ENCODE peak calls at places on chromosomes 4 and X, in eight cellular contexts. One of them, this sample, is unnamed.

GRCh38 chrX:74779175-74779574 is 146.1 kb downstream of the NEXMIF start:
- DNase-seq in heart right ventricle: no peak
- DNase-seq in gastrocnemius medialis: no peak
- DNase-seq in NT2/D1: no peak
- DNase-seq in transverse colon: no peak
- DNase-seq in CD8-positive, alpha-beta T cell: no peak
- DNase-seq in HFF-Myc: no peak
- DNase-seq in IMR-90: no peak
- DNase-seq in this sample: no peak

GRCh38 chr4:164531336-164531735 is 222.6 kb upstream of the SMIM31 start:
- DNase-seq in heart right ventricle: no peak
- DNase-seq in gastrocnemius medialis: no peak
- DNase-seq in NT2/D1: no peak
- DNase-seq in transverse colon: no peak
- DNase-seq in CD8-positive, alpha-beta T cell: no peak
- DNase-seq in HFF-Myc: no peak
- DNase-seq in IMR-90: no peak
- DNase-seq in this sample: no peak

GRCh38 chr4:74365761-74366160 is 816 bp downstream of the EREG start:
- DNase-seq in heart right ventricle: no peak
- DNase-seq in gastrocnemius medialis: no peak
- DNase-seq in NT2/D1: no peak
- DNase-seq in transverse colon: peak
- DNase-seq in CD8-positive, alpha-beta T cell: no peak
- DNase-seq in HFF-Myc: no peak
- DNase-seq in IMR-90: no peak
- DNase-seq in this sample: peak

GRCh38 chrX:110733166-110733565 is 62.5 kb downstream of the CHRDL1 start:
- DNase-seq in heart right ventricle: no peak
- DNase-seq in gastrocnemius medialis: no peak
- DNase-seq in NT2/D1: no peak
- DNase-seq in transverse colon: no peak
- DNase-seq in CD8-positive, alpha-beta T cell: no peak
- DNase-seq in HFF-Myc: no peak
- DNase-seq in IMR-90: peak
- DNase-seq in this sample: no peak

GRCh38 chr4:151226004-151226932 is 50.7 kb upstream of the PRSS48 start:
- DNase-seq in heart right ventricle: no peak
- DNase-seq in gastrocnemius medialis: no peak
- DNase-seq in NT2/D1: no peak
- DNase-seq in transverse colon: no peak
- DNase-seq in CD8-positive, alpha-beta T cell: no peak
- DNase-seq in HFF-Myc: peak
- DNase-seq in IMR-90: peak
- DNase-seq in this sample: no peak

GRCh38 chr4:126839066-126839465 is 793.7 kb upstream of the INTU start:
- DNase-seq in heart right ventricle: no peak
- DNase-seq in gastrocnemius medialis: no peak
- DNase-seq in NT2/D1: no peak
- DNase-seq in transverse colon: no peak
- DNase-seq in CD8-positive, alpha-beta T cell: no peak
- DNase-seq in HFF-Myc: peak
- DNase-seq in IMR-90: peak
- DNase-seq in this sample: no peak

GRCh38 chrX:1581132-1581531 is 10.3 kb upstream of the AKAP17A start:
- DNase-seq in heart right ventricle: peak
- DNase-seq in gastrocnemius medialis: no peak
- DNase-seq in NT2/D1: peak
- DNase-seq in transverse colon: peak
- DNase-seq in CD8-positive, alpha-beta T cell: peak
- DNase-seq in HFF-Myc: peak
- DNase-seq in IMR-90: no peak
- DNase-seq in this sample: no peak

GRCh38 chrX:115650916-115651315 is 89.9 kb downstream of the PLS3 start:
- DNase-seq in heart right ventricle: peak
- DNase-seq in gastrocnemius medialis: no peak
- DNase-seq in NT2/D1: peak
- DNase-seq in transverse colon: peak
- DNase-seq in CD8-positive, alpha-beta T cell: no peak
- DNase-seq in HFF-Myc: no peak
- DNase-seq in IMR-90: peak
- DNase-seq in this sample: no peak

GRCh38 chr4:85909851-85910250 is 434.9 kb downstream of the ARHGAP24 start:
- DNase-seq in heart right ventricle: peak
- DNase-seq in gastrocnemius medialis: no peak
- DNase-seq in NT2/D1: no peak
- DNase-seq in transverse colon: no peak
- DNase-seq in CD8-positive, alpha-beta T cell: no peak
- DNase-seq in HFF-Myc: no peak
- DNase-seq in IMR-90: no peak
- DNase-seq in this sample: no peak

GRCh38 chrX:150364347-150365050 is 1.4 kb downstream of the MAMLD1 start:
- DNase-seq in heart right ventricle: peak
- DNase-seq in gastrocnemius medialis: no peak
- DNase-seq in NT2/D1: no peak
- DNase-seq in transverse colon: peak
- DNase-seq in CD8-positive, alpha-beta T cell: no peak
- DNase-seq in HFF-Myc: no peak
- DNase-seq in IMR-90: peak
- DNase-seq in this sample: no peak

GRCh38 chrX:20271186-20271585 is 4.5 kb upstream of the RPS6KA3 start:
- DNase-seq in heart right ventricle: no peak
- DNase-seq in gastrocnemius medialis: no peak
- DNase-seq in NT2/D1: no peak
- DNase-seq in transverse colon: no peak
- DNase-seq in CD8-positive, alpha-beta T cell: no peak
- DNase-seq in HFF-Myc: no peak
- DNase-seq in IMR-90: no peak
- DNase-seq in this sample: no peak

GRCh38 chr4:2939383-2940243 is 23.6 kb downstream of the NOP14 start:
- DNase-seq in heart right ventricle: no peak
- DNase-seq in gastrocnemius medialis: no peak
- DNase-seq in NT2/D1: no peak
- DNase-seq in transverse colon: peak
- DNase-seq in CD8-positive, alpha-beta T cell: no peak
- DNase-seq in HFF-Myc: no peak
- DNase-seq in IMR-90: no peak
- DNase-seq in this sample: no peak

DNA sequence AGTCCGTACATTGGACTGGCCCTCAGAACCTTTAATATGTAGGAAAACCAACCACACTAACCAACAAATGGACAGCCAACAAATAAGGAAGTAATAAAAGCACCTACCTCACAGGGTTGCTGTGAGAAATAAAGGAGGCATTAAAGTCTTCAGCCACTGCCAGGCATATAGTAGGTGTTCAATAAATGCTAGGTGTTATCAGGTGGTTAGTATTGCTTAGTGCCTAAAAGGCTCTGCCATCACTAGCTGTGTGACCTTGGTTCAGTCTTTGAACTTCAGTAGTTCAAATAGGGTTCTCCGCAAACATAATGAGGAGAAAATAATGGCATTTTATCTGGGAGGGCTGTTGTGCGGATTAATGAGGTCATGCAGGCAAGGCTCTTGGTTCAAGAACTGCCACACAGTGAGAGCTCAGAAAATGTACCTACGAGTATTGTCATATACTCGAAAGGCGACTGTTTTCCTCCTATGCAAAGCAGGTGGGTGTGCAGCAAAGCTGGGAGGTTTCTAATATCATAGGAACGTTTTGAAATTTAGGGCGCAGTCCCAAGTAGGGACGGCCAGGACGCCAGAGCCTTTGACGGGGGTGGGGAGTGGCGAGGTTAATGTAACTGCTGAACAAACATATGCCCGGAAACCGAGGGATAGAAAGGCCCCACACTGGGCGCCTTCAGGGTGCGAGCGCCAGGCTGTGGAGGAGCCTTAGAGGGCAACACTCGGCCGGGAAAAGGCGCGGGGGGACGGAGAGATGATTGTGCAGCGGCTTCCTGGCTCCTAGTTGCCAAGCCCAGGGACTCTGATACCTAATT is 7.0 kb upstream of the GSX2 start:
- DNase-seq in heart right ventricle: no peak
- DNase-seq in gastrocnemius medialis: no peak
- DNase-seq in NT2/D1: no peak
- DNase-seq in transverse colon: no peak
- DNase-seq in CD8-positive, alpha-beta T cell: no peak
- DNase-seq in HFF-Myc: no peak
- DNase-seq in IMR-90: no peak
- DNase-seq in this sample: no peak
- H3K4me3 ChIP-seq in heart right ventricle: no peak
- H3K4me3 ChIP-seq in gastrocnemius medialis: no peak
- H3K4me3 ChIP-seq in NT2/D1: no peak
- H3K4me3 ChIP-seq in transverse colon: no peak
- H3K4me3 ChIP-seq in CD8-positive, alpha-beta T cell: no peak
- H3K4me3 ChIP-seq in HFF-Myc: no peak
- H3K4me3 ChIP-seq in IMR-90: no peak
- H3K4me3 ChIP-seq in this sample: no peak

GRCh38 chrX:71282514-71283408 is 674 bp upstream of the NONO start:
- DNase-seq in heart right ventricle: no peak
- DNase-seq in gastrocnemius medialis: no peak
- DNase-seq in NT2/D1: no peak
- DNase-seq in transverse colon: no peak
- DNase-seq in CD8-positive, alpha-beta T cell: no peak
- DNase-seq in HFF-Myc: peak
- DNase-seq in IMR-90: peak
- DNase-seq in this sample: no peak
- H3K4me3 ChIP-seq in heart right ventricle: no peak
- H3K4me3 ChIP-seq in gastrocnemius medialis: peak
- H3K4me3 ChIP-seq in NT2/D1: peak
- H3K4me3 ChIP-seq in transverse colon: peak
- H3K4me3 ChIP-seq in CD8-positive, alpha-beta T cell: peak
- H3K4me3 ChIP-seq in HFF-Myc: peak
- H3K4me3 ChIP-seq in IMR-90: peak
- H3K4me3 ChIP-seq in this sample: peak

GRCh38 chr4:169618986-169619385 is 1.4 kb upstream of the CLCN3 start:
- DNase-seq in heart right ventricle: no peak
- DNase-seq in gastrocnemius medialis: no peak
- DNase-seq in NT2/D1: no peak
- DNase-seq in transverse colon: no peak
- DNase-seq in CD8-positive, alpha-beta T cell: no peak
- DNase-seq in HFF-Myc: no peak
- DNase-seq in IMR-90: no peak
- DNase-seq in this sample: no peak
- H3K4me3 ChIP-seq in heart right ventricle: no peak
- H3K4me3 ChIP-seq in gastrocnemius medialis: peak
- H3K4me3 ChIP-seq in NT2/D1: no peak
- H3K4me3 ChIP-seq in transverse colon: peak
- H3K4me3 ChIP-seq in CD8-positive, alpha-beta T cell: peak
- H3K4me3 ChIP-seq in HFF-Myc: no peak
- H3K4me3 ChIP-seq in IMR-90: no peak
- H3K4me3 ChIP-seq in this sample: peak

DNA sequence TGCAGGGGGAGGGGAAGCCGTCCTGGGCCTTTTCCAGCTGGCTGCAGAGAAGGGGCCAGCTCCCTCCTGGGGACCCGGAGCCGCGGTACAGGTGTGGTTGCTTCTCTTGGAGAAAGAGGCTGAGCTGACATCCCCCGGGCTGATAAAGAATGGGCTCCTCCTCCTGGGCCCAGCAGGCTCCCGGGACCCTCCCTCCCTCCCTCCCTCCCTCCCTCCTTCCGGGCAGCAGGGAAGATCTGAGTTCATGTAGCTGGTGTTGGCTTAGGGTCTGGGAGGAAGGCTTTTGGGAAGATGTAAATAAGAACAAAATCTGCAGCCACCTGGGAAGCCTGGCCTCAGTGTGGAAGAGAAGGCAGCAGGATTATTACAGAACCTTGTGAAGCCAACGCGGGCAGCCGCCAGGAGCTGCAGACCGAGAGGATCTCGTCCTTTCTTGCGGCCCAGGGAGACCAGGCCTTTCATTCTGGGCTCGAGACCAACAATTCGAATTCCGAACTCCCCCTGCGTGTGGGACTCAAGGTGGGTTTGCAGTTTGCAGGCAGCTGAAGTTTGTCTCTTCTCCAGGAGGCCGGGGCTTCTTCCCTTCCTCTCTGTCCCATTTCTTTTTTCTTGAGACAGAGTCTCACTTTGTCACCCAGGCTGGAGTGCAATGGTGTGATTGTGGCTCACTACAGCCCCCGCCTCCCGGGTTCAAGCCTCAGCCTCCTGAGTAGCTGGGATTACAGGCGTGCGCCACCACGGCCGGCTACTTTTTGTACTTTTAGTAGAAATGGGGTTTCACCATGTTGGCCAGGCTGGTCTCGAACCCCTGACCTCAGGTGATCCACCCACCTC is at the start of gene PLCXD1:
- DNase-seq in heart right ventricle: no peak
- DNase-seq in gastrocnemius medialis: no peak
- DNase-seq in NT2/D1: peak
- DNase-seq in transverse colon: no peak
- DNase-seq in CD8-positive, alpha-beta T cell: no peak
- DNase-seq in HFF-Myc: no peak
- DNase-seq in IMR-90: peak
- DNase-seq in this sample: peak
- H3K4me3 ChIP-seq in heart right ventricle: no peak
- H3K4me3 ChIP-seq in gastrocnemius medialis: no peak
- H3K4me3 ChIP-seq in NT2/D1: peak
- H3K4me3 ChIP-seq in transverse colon: peak
- H3K4me3 ChIP-seq in CD8-positive, alpha-beta T cell: no peak
- H3K4me3 ChIP-seq in HFF-Myc: peak
- H3K4me3 ChIP-seq in IMR-90: peak
- H3K4me3 ChIP-seq in this sample: no peak

GRCh38 chrX:50071507-50071906 is 129.3 kb downstream of the AKAP4 start:
- DNase-seq in heart right ventricle: no peak
- DNase-seq in gastrocnemius medialis: no peak
- DNase-seq in NT2/D1: no peak
- DNase-seq in transverse colon: no peak
- DNase-seq in CD8-positive, alpha-beta T cell: no peak
- DNase-seq in HFF-Myc: no peak
- DNase-seq in IMR-90: no peak
- DNase-seq in this sample: no peak

GRCh38 chrX:50075630-50076349 is 125.0 kb downstream of the AKAP4 start:
- DNase-seq in heart right ventricle: no peak
- DNase-seq in gastrocnemius medialis: no peak
- DNase-seq in NT2/D1: no peak
- DNase-seq in transverse colon: no peak
- DNase-seq in CD8-positive, alpha-beta T cell: no peak
- DNase-seq in HFF-Myc: no peak
- DNase-seq in IMR-90: no peak
- DNase-seq in this sample: no peak

GRCh38 chrX:50073601-50074000 is 127.2 kb downstream of the AKAP4 start:
- DNase-seq in heart right ventricle: no peak
- DNase-seq in gastrocnemius medialis: no peak
- DNase-seq in NT2/D1: no peak
- DNase-seq in transverse colon: no peak
- DNase-seq in CD8-positive, alpha-beta T cell: no peak
- DNase-seq in HFF-Myc: no peak
- DNase-seq in IMR-90: no peak
- DNase-seq in this sample: no peak

GRCh38 chrX:50068893-50069292 is 131.9 kb downstream of the AKAP4 start:
- DNase-seq in heart right ventricle: no peak
- DNase-seq in gastrocnemius medialis: no peak
- DNase-seq in NT2/D1: no peak
- DNase-seq in transverse colon: no peak
- DNase-seq in CD8-positive, alpha-beta T cell: no peak
- DNase-seq in HFF-Myc: no peak
- DNase-seq in IMR-90: no peak
- DNase-seq in this sample: no peak

DNA sequence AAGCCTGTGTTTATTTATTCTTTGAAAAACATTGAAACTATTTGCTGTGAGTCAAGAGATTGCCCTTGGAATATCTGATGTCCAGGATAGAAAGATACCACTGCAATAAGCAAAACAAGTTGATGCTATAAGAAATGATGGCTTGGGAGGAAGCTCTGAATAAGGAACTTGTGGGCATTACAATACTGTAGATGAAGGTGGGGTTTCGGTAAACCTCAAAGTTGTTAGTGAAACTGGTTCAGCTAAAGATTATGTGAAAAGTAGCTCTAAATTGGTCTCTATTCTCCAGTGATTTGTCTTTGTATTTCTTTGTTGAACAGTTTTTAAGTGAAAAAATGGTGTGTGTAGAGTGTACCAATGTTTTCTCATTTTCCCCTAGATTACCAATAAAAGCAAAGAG is 128.7 kb downstream of the AKAP4 start:
- DNase-seq in heart right ventricle: no peak
- DNase-seq in gastrocnemius medialis: no peak
- DNase-seq in NT2/D1: no peak
- DNase-seq in transverse colon: no peak
- DNase-seq in CD8-positive, alpha-beta T cell: no peak
- DNase-seq in HFF-Myc: no peak
- DNase-seq in IMR-90: no peak
- DNase-seq in this sample: no peak
- H3K4me3 ChIP-seq in heart right ventricle: no peak
- H3K4me3 ChIP-seq in gastrocnemius medialis: no peak
- H3K4me3 ChIP-seq in NT2/D1: no peak
- H3K4me3 ChIP-seq in transverse colon: no peak
- H3K4me3 ChIP-seq in CD8-positive, alpha-beta T cell: no peak
- H3K4me3 ChIP-seq in HFF-Myc: no peak
- H3K4me3 ChIP-seq in IMR-90: no peak
- H3K4me3 ChIP-seq in this sample: no peak